ENCODE peak calls at places on chromosome 4, in ten cellular contexts. J, H, D, C, P, Q, K, T, G and V are unnamed samples.
A peak's percentile ranks its signal among the peaks of the same experiment; 100 is the strongest.

GRCh38 chr4:56128231-56128630 is 179.5 kb downstream of the CEP135 start:
- DNase-seq in J (no peak), H (peak; percentile 62), D (no peak), C (no peak), P (no peak), Q (no peak), K (no peak), T (no peak), G (peak; percentile 76), V (peak; percentile 25)

GRCh38 chr4:108350332-108350731 is 181.6 kb upstream of the LEF1 start:
- DNase-seq in J (peak; percentile 71), H (no peak), D (no peak), C (no peak), P (no peak), Q (no peak), K (no peak), T (no peak), G (no peak), V (no peak)

GRCh38 chr4:53959373-53959772 is 105.0 kb downstream of the CHIC2 start:
- DNase-seq in J (no peak), H (no peak), D (no peak), C (no peak), P (no peak), Q (no peak), K (no peak), T (no peak), G (no peak), V (no peak)

GRCh38 chr4:112589207-112589606 is 47.5 kb downstream of the ZGRF1 start:
- DNase-seq in J (no peak), H (no peak), D (no peak), C (no peak), P (peak; percentile 71), Q (peak; percentile 6), K (no peak), T (no peak), G (peak; percentile 36), V (peak; percentile 35)

GRCh38 chr4:9804918-9805317 is 23.5 kb downstream of the DRD5 start:
- DNase-seq in J (no peak), H (no peak), D (no peak), C (no peak), P (no peak), Q (no peak), K (no peak), T (no peak), G (no peak), V (peak; percentile 53)

GRCh38 chr4:168319486-168320019 is 1.0 kb upstream of the DDX60 start:
- DNase-seq in J (no peak), H (no peak), D (no peak), C (no peak), P (no peak), Q (no peak), K (no peak), T (no peak), G (no peak), V (peak; percentile 42)

GRCh38 chr4:97720869-97721432 is 422.3 kb downstream of the STPG2 start:
- DNase-seq in J (peak; percentile 36), H (peak; percentile 65), D (no peak), C (peak; percentile 16), P (no peak), Q (peak; percentile 54), K (no peak), T (peak; percentile 15), G (no peak), V (peak; percentile 78)

GRCh38 chr4:92198711-92199110 is 105.1 kb upstream of the GRID2 start:
- DNase-seq in J (no peak), H (peak; percentile 53), D (no peak), C (no peak), P (no peak), Q (no peak), K (no peak), T (no peak), G (peak; percentile 87), V (peak; percentile 42)

DNA sequence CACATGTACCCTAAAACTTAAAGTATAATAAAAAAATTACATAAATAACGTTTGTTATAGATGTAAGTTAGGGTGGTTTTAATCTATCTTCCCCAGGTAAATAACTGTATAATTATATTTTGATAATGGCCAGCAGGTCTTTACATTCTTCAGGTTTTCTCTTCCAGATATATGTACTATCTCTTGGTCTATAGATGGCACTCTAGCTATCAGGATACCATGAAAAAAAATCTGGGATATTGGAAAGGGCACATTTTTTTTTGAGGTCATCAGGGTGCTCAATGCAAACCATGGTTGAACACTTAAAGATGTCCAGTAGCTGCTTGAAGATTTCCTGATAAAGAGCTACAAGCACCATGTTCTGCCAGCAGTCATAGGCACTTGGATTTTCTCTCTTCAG is 15.6 kb upstream of the ADH4 start:
- DNase-seq in J (no peak), H (no peak), D (no peak), C (no peak), P (no peak), Q (no peak), K (no peak), T (no peak), G (peak; percentile 25), V (peak; percentile 12)
- TF ChIP-seq CTCF in J (no peak), H (peak; percentile 47), D (no peak), C (no peak), P (no peak), Q (peak; percentile 15), K (no peak), T (peak; percentile 30), G (peak; percentile 19), V (no peak)

DNA sequence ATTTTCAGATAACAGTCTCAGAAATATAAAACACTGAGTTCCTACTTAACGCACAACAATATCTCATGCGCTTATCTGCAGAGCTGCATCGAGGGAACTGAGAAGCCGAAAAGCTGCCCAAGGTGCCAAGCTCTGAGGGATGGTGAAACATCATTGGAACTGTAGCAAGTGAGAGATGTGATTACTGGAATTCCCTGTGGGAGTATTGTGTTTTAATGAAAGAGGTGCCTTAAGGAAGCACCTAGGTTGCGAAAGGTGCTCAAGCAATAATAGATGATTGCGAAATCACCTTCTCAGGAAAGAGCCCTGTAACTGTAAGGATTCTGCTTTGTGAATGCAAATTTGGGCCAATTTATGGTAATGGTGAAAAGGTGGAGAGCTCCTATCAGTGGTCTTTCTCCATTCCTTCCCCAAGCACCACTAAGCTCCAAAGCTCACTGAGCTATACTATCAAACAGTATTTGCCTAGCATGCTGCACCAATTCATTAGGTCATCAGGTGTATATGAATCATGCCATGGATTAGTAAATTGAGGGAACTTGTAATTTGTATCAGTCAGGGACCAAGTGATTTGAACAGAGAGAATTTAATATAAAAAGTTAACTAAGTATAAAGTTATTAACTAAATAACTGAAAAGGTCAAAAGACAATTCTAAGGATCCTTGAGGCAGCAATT is 59.0 kb upstream of the ATP8A1 start:
- DNase-seq in J (no peak), H (no peak), D (no peak), C (no peak), P (no peak), Q (no peak), K (no peak), T (no peak), G (no peak), V (peak; percentile 60)
- H3K36me3 ChIP-seq in J (no peaks in the 10 kb centered on the region), H (no peaks in the 10 kb centered on the region), D (no peaks in the 10 kb centered on the region), C (no peaks in the 10 kb centered on the region), P (no peaks in the 10 kb centered on the region), Q (no peaks in the 10 kb centered on the region), K (no peaks in the 10 kb centered on the region), T (no peaks in the 10 kb centered on the region), G (no peaks in the 10 kb centered on the region), V (no peaks in the 10 kb centered on the region)

GRCh38 chr4:148852092-148852699 is 410.0 kb upstream of the NR3C2 start:
- DNase-seq in J (no peak), H (peak; percentile 3), D (no peak), C (no peak), P (no peak), Q (no peak), K (no peak), T (no peak), G (no peak), V (peak; percentile 67)
- TF ChIP-seq CTCF in J (peak; percentile 15), H (peak; percentile 31), D (no peak), C (no peak), P (no peak), Q (no peak), K (no peak), T (no peak), G (no peak), V (no peak)

GRCh38 chr4:123353656-123354055 is 42.9 kb upstream of the SPRY1 start:
- DNase-seq in J (no peak), H (no peak), D (no peak), C (no peak), P (no peak), Q (no peak), K (no peak), T (no peak), G (no peak), V (no peak)
- H3K36me3 ChIP-seq in J (no peaks in the 10 kb centered on the region), H (no peaks in the 10 kb centered on the region), D (no peaks in the 10 kb centered on the region), C (no peaks in the 10 kb centered on the region), P (no peaks in the 10 kb centered on the region), Q (no peaks in the 10 kb centered on the region), K (no peaks in the 10 kb centered on the region), T (no peaks in the 10 kb centered on the region), G (no peaks in the 10 kb centered on the region), V (no peaks in the 10 kb centered on the region)

DNA sequence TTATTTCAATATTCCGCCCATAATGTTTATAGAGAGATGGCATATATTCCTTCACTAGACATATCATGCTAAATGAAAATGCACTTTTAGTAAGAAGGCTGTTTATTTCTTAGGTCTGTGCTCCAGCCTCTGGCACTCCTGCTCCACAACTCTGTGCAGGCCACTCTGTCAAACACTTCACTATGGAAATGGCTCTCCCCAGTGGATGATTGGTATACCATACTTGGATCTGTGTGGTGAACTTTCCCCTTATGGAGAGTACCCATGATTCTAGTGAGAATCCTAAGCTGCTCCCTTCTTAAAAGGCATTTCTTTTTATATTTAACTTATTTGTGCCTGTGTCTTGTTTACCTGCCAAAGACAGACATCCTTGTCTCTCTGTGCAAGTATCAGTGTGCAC is 480.1 kb upstream of the GALNT7 start:
- DNase-seq in J (peak; percentile 31), H (peak; percentile 6), D (no peak), C (no peak), P (no peak), Q (no peak), K (no peak), T (no peak), G (no peak), V (no peak)
- TF ChIP-seq CTCF in J (peak; percentile 57), H (peak; percentile 16), D (no peak), C (no peak), P (no peak), Q (no peak), K (no peak), T (no peak), G (no peak), V (no peak)

GRCh38 chr4:5568336-5568735 is 140.0 kb downstream of the EVC2 start:
- DNase-seq in J (no peak), H (no peak), D (no peak), C (no peak), P (no peak), Q (no peak), K (no peak), T (no peak), G (no peak), V (no peak)
- H3K36me3 ChIP-seq in J (no peaks in the 10 kb centered on the region), H (no peaks in the 10 kb centered on the region), D (peaks cover 16% of the 10 kb centered on the region), C (peaks cover 1% of the 10 kb centered on the region), P (no peaks in the 10 kb centered on the region), Q (no peaks in the 10 kb centered on the region), K (peaks cover 2% of the 10 kb centered on the region), T (no peaks in the 10 kb centered on the region), G (peaks cover 5% of the 10 kb centered on the region), V (peaks cover 5% of the 10 kb centered on the region)

GRCh38 chr4:120659626-120660170 is 262.8 kb downstream of the PRDM5 start:
- DNase-seq in J (peak; percentile 35), H (no peak), D (no peak), C (no peak), P (no peak), Q (no peak), K (no peak), T (no peak), G (no peak), V (no peak)

GRCh38 chr4:120653790-120654189 is 268.7 kb downstream of the PRDM5 start:
- DNase-seq in J (no peak), H (no peak), D (no peak), C (no peak), P (no peak), Q (no peak), K (no peak), T (no peak), G (no peak), V (no peak)

GRCh38 chr4:120658772-120659171 is 263.8 kb downstream of the PRDM5 start:
- DNase-seq in J (no peak), H (no peak), D (no peak), C (no peak), P (no peak), Q (no peak), K (no peak), T (no peak), G (no peak), V (no peak)
- TF ChIP-seq CTCF in J (no peak), H (no peak), D (no peak), C (no peak), P (no peak), Q (no peak), K (no peak), T (no peak), G (no peak), V (no peak)